ENCODE peak calls at places on chromosomes 5 and 9, in six cellular contexts. Q is HCT116, O is pancreas, L is tibial artery, I is heart right ventricle, T is fibroblast of lung. M is an unnamed sample.

GRCh38 chr5:17395106-17395505 is 102.9 kb upstream of the TAF11L2 start:
- DNase-seq in Q (no peak), O (no peak), T (no peak), L (no peak), I (no peak), M (no peak)

GRCh38 chr5:4804619-4805211 is 335.4 kb upstream of the ADAMTS16 start:
- DNase-seq in O (no peak), Q (no peak), I (no peak), L (no peak), T (no peak), M (no peak)

GRCh38 chr9:85527331-85528015 is 214.3 kb downstream of the AGTPBP1 start:
- DNase-seq in O (no peak), L (no peak), I (peak; percentile 32), Q (no peak), T (no peak), M (no peak)

GRCh38 chr5:10541247-10541646 is 22.6 kb upstream of the ANKRD33B start:
- DNase-seq in T (no peak), L (no peak), Q (no peak), I (no peak), O (no peak), M (no peak)

GRCh38 chr5:146188358-146188757 is 5.9 kb upstream of the LARS1 start:
- DNase-seq in L (no peak), O (no peak), Q (no peak), T (peak; percentile 80), I (no peak), M (no peak)

GRCh38 chr5:158123595-158123994 is 264.6 kb upstream of the CLINT1 start:
- DNase-seq in T (no peak), Q (no peak), O (no peak), I (no peak), L (no peak), M (no peak)

GRCh38 chr5:30103056-30104020 is 1090.1 kb upstream of the CDH6 start:
- DNase-seq in L (no peak), O (no peak), T (peak; percentile 67), Q (no peak), I (no peak), M (no peak)

GRCh38 chr9:121598167-121599000 is 53.0 kb upstream of the DAB2IP start:
- DNase-seq in I (peak; percentile 88), T (peak; percentile 87), Q (peak; percentile 67), L (peak; percentile 38), O (peak; percentile 82), M (peak; percentile 67)

GRCh38 chr5:140664353-140665119 is at the start of gene WDR55:
- DNase-seq in T (peak; percentile 93), I (peak; percentile 97), L (peak; percentile 98), Q (peak; percentile 83), O (peak; percentile 96), M (peak; percentile 37)

GRCh38 chr5:59351076-59351794 is 542.3 kb downstream of the PDE4D start:
- DNase-seq in I (peak; percentile 48), T (peak; percentile 36), L (no peak), Q (no peak), O (no peak), M (no peak)

GRCh38 chr5:157476699-157477408 is 16.8 kb downstream of the NIPAL4 start:
- DNase-seq in O (no peak), I (peak; percentile 33), T (peak; percentile 63), Q (peak; percentile 45), L (no peak), M (peak; percentile 29)

DNA sequence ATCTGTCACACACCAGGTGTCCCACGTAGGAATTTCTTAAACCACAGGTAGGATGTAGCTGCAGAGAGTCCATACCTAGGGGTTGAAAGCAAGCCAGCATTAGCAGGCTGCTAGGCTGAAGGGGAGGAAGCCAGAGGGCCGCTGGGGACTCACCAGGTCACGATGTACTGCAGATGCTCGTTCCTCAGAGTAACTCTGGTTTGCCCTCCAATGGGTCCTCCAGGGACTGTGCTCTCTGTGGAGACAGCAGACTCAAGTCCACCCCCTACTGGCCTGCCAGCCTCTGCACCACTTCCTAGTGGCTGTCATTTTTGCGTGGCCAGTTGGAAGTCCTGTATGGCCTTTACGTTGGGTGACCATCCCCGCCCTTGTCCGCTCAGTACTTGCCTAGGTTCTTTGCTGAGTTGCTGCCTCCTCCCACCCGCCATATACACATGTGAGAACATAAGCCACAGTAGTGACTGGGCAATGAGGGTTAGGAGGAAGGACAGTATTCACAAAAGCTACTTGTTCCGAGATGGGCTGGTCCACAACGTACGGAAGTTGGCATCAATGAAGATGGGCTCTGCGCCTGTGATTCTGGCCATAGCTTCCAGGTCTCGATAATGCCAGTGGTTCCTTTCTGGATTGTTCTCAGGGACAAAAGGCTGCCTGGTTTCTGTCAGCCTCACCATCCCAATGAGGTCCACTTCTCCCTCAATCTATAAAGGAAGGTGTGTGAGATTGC is 4.1 kb downstream of the RPL7A start:
- DNase-seq in Q (no peak), T (peak; percentile 59), L (no peak), O (no peak), I (no peak), M (no peak)
- TF ChIP-seq CTCF in Q (peak; percentile 68), T (peak; percentile 56), L (no peak), O (no peak), I (peak; percentile 41), M (peak; percentile 75)

GRCh38 chr9:105389789-105390188 is 58.0 kb upstream of the FSD1L start:
- DNase-seq in L (no peak), T (no peak), Q (no peak), I (no peak), O (no peak), M (no peak)
- H3K4me3 ChIP-seq in L (no peak overlapping the region), T (no peak overlapping the region), Q (no peak overlapping the region), I (no peak overlapping the region), O (no peak overlapping the region), M (no peak overlapping the region)

GRCh38 chr5:56813302-56813701 is 2.0 kb upstream of the MAP3K1 start:
- DNase-seq in O (no peak), Q (no peak), I (no peak), L (no peak), T (no peak), M (no peak)
- TF ChIP-seq CTCF in O (no peak), Q (no peak), I (no peak), L (no peak), T (no peak), M (no peak)

GRCh38 chr9:71755230-71755629 is 13.1 kb downstream of the CEMIP2 start:
- DNase-seq in O (no peak), I (no peak), Q (no peak), T (no peak), L (no peak), M (no peak)

GRCh38 chr9:71755869-71756268 is 12.4 kb downstream of the CEMIP2 start:
- DNase-seq in I (no peak), L (no peak), O (no peak), Q (no peak), T (no peak), M (no peak)

GRCh38 chr9:71752352-71752751 is 16.0 kb downstream of the CEMIP2 start:
- DNase-seq in O (no peak), T (no peak), I (no peak), L (no peak), Q (no peak), M (no peak)

GRCh38 chr9:71752928-71753327 is 15.4 kb downstream of the CEMIP2 start:
- DNase-seq in L (no peak), T (no peak), O (no peak), Q (no peak), I (no peak), M (no peak)

DNA sequence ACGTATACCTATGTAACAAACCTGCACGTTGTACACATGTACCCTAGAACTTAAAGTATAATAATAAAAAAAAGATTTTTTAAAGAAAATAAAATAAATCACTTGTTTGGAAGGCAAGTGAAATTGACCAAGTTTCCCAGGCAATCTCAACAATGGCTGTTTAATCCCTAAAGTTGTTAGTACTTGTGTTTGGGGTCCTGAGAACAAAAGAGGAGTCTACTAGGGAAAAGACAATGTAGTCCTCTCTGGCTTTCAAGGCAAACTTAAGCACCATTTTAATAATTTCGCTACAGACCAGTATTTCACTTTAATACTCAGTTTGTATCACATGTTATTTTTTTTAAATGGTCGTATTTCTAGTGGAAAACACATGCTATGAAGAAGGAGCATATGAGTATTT is 14.2 kb downstream of the CEMIP2 start:
- DNase-seq in O (no peak), L (no peak), T (no peak), Q (no peak), I (no peak), M (no peak)
- H3K4me3 ChIP-seq in O (no peak overlapping the region), L (no peak overlapping the region), T (no peak overlapping the region), Q (no peak overlapping the region), I (no peak overlapping the region), M (no peak overlapping the region)

DNA sequence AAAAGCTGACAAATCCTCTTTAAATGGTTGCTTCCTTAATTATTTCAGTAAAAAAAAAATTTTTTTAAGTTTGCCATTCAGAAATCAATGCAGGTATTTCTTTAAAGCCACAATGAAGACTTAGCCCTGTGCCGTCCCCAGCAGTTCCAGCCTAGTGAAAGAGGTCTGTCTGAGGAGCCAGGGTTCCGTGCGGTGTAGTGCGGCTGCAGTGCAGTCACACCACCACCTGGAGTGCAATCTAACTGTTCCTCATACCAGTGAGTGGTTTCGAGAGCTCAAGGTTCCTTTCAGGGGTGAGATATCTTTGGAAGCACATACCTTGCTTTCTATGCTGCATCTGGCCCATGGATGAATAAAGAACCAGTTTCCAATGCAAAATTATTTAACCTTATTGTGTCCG is 87.5 kb downstream of the FANCC start:
- DNase-seq in Q (no peak), O (no peak), T (no peak), I (no peak), L (no peak), M (no peak)
- TF ChIP-seq CTCF in Q (peak; percentile 30), O (no peak), T (no peak), I (no peak), L (no peak), M (no peak)

DNA sequence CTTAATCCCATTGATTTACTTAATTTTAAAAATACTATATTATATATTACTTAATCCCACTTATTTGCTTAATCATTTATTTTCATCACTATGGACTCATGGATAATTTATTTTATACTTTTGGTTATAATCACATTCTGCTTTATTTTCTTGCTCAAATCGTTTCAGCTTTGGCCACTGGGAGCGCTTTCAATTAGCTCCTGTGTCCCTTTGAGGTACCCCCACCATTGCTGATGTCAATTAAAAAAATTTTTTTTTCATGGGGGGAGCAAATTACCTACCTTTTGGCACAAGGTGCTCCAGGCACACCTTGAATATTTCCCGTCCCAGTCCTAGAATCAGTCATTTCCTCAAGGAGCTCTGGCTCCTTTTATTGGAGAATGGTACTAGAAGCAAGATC is 1.4 kb upstream of the TRIO start:
- DNase-seq in T (no peak), I (no peak), Q (no peak), O (no peak), L (no peak), M (no peak)
- H3K4me3 ChIP-seq in T (peak overlapping the region; percentile 56), I (no peak overlapping the region), Q (no peak overlapping the region), O (no peak overlapping the region), L (no peak overlapping the region), M (no peak overlapping the region)

M was measured in AG04449.